ENCODE peak calls at places on chromosomes 5 and 9, in nine cellular contexts. One of them, this sample, is unnamed.

GRCh38 chr5:9698125-9698848 is 68.1 kb upstream of the TAS2R1 start:
- DNase-seq in fibroblast of lung: peak
- DNase-seq in mesenchymal stem cell: peak
- DNase-seq in dorsolateral prefrontal cortex: no peak
- DNase-seq in psoas muscle: no peak
- DNase-seq in adrenal gland: no peak
- DNase-seq in left ventricle myocardium inferior: no peak
- DNase-seq in neural progenitor cell: no peak
- DNase-seq in CD8-positive, alpha-beta T cell: no peak
- DNase-seq in this sample: no peak

GRCh38 chr9:34396276-34397214 is 19.8 kb upstream of the MYORG start:
- DNase-seq in neural progenitor cell: no peak
- DNase-seq in fibroblast of lung: no peak
- DNase-seq in mesenchymal stem cell: no peak
- DNase-seq in CD8-positive, alpha-beta T cell: no peak
- DNase-seq in dorsolateral prefrontal cortex: no peak
- DNase-seq in adrenal gland: no peak
- DNase-seq in psoas muscle: no peak
- DNase-seq in left ventricle myocardium inferior: no peak
- DNase-seq in this sample: no peak

GRCh38 chr9:6938873-6939272 is 181.1 kb downstream of the KDM4C start:
- DNase-seq in fibroblast of lung: peak
- DNase-seq in psoas muscle: no peak
- DNase-seq in adrenal gland: no peak
- DNase-seq in mesenchymal stem cell: peak
- DNase-seq in neural progenitor cell: no peak
- DNase-seq in CD8-positive, alpha-beta T cell: no peak
- DNase-seq in left ventricle myocardium inferior: no peak
- DNase-seq in dorsolateral prefrontal cortex: no peak
- DNase-seq in this sample: no peak

GRCh38 chr5:149829954-149830353 is 99.8 kb downstream of the PPARGC1B start:
- DNase-seq in neural progenitor cell: peak
- DNase-seq in fibroblast of lung: no peak
- DNase-seq in psoas muscle: no peak
- DNase-seq in adrenal gland: no peak
- DNase-seq in left ventricle myocardium inferior: no peak
- DNase-seq in mesenchymal stem cell: no peak
- DNase-seq in dorsolateral prefrontal cortex: no peak
- DNase-seq in CD8-positive, alpha-beta T cell: no peak
- DNase-seq in this sample: no peak

GRCh38 chr5:141208478-141208877 is at the start of gene PCDHB12:
- DNase-seq in neural progenitor cell: peak
- DNase-seq in fibroblast of lung: no peak
- DNase-seq in left ventricle myocardium inferior: no peak
- DNase-seq in psoas muscle: no peak
- DNase-seq in CD8-positive, alpha-beta T cell: no peak
- DNase-seq in adrenal gland: no peak
- DNase-seq in mesenchymal stem cell: no peak
- DNase-seq in dorsolateral prefrontal cortex: no peak
- DNase-seq in this sample: no peak

GRCh38 chr9:6525326-6526040 is 112.5 kb downstream of the UHRF2 start:
- DNase-seq in dorsolateral prefrontal cortex: no peak
- DNase-seq in CD8-positive, alpha-beta T cell: no peak
- DNase-seq in psoas muscle: no peak
- DNase-seq in fibroblast of lung: peak
- DNase-seq in adrenal gland: no peak
- DNase-seq in mesenchymal stem cell: peak
- DNase-seq in left ventricle myocardium inferior: no peak
- DNase-seq in neural progenitor cell: no peak
- DNase-seq in this sample: no peak

GRCh38 chr5:140821375-140822280 is at the start of gene PCDHA5:
- DNase-seq in fibroblast of lung: no peak
- DNase-seq in mesenchymal stem cell: no peak
- DNase-seq in adrenal gland: no peak
- DNase-seq in neural progenitor cell: no peak
- DNase-seq in dorsolateral prefrontal cortex: peak
- DNase-seq in CD8-positive, alpha-beta T cell: no peak
- DNase-seq in psoas muscle: no peak
- DNase-seq in left ventricle myocardium inferior: no peak
- DNase-seq in this sample: no peak

GRCh38 chr5:57495285-57495684 is 12.7 kb upstream of the ACTBL2 start:
- DNase-seq in left ventricle myocardium inferior: no peak
- DNase-seq in fibroblast of lung: no peak
- DNase-seq in psoas muscle: no peak
- DNase-seq in neural progenitor cell: no peak
- DNase-seq in adrenal gland: no peak
- DNase-seq in mesenchymal stem cell: no peak
- DNase-seq in CD8-positive, alpha-beta T cell: no peak
- DNase-seq in dorsolateral prefrontal cortex: no peak
- DNase-seq in this sample: no peak

GRCh38 chr9:109411818-109412352 is 86.2 kb downstream of the PTPN3 start:
- DNase-seq in fibroblast of lung: peak
- DNase-seq in left ventricle myocardium inferior: no peak
- DNase-seq in CD8-positive, alpha-beta T cell: no peak
- DNase-seq in dorsolateral prefrontal cortex: no peak
- DNase-seq in neural progenitor cell: peak
- DNase-seq in psoas muscle: no peak
- DNase-seq in mesenchymal stem cell: peak
- DNase-seq in adrenal gland: peak
- DNase-seq in this sample: no peak

GRCh38 chr5:25544652-25545249 is 900.0 kb upstream of the CDH10 start:
- DNase-seq in mesenchymal stem cell: peak
- DNase-seq in CD8-positive, alpha-beta T cell: no peak
- DNase-seq in fibroblast of lung: peak
- DNase-seq in dorsolateral prefrontal cortex: no peak
- DNase-seq in left ventricle myocardium inferior: no peak
- DNase-seq in neural progenitor cell: peak
- DNase-seq in adrenal gland: peak
- DNase-seq in psoas muscle: no peak
- DNase-seq in this sample: no peak

GRCh38 chr5:119483155-119483554 is 30.9 kb downstream of the HSD17B4 start:
- DNase-seq in CD8-positive, alpha-beta T cell: no peak
- DNase-seq in psoas muscle: no peak
- DNase-seq in dorsolateral prefrontal cortex: no peak
- DNase-seq in neural progenitor cell: no peak
- DNase-seq in fibroblast of lung: no peak
- DNase-seq in mesenchymal stem cell: no peak
- DNase-seq in left ventricle myocardium inferior: no peak
- DNase-seq in adrenal gland: no peak
- DNase-seq in this sample: no peak
- H3K27ac ChIP-seq in CD8-positive, alpha-beta T cell: no peak
- H3K27ac ChIP-seq in psoas muscle: no peak
- H3K27ac ChIP-seq in dorsolateral prefrontal cortex: no peak
- H3K27ac ChIP-seq in neural progenitor cell: no peak
- H3K27ac ChIP-seq in fibroblast of lung: no peak
- H3K27ac ChIP-seq in mesenchymal stem cell: no peak
- H3K27ac ChIP-seq in left ventricle myocardium inferior: no peak
- H3K27ac ChIP-seq in adrenal gland: no peak
- H3K27ac ChIP-seq in this sample: no peak

GRCh38 chr9:35726876-35727438 is 5.0 kb downstream of the TLN1 start:
- DNase-seq in dorsolateral prefrontal cortex: no peak
- DNase-seq in neural progenitor cell: no peak
- DNase-seq in left ventricle myocardium inferior: no peak
- DNase-seq in adrenal gland: no peak
- DNase-seq in fibroblast of lung: peak
- DNase-seq in mesenchymal stem cell: peak
- DNase-seq in psoas muscle: no peak
- DNase-seq in CD8-positive, alpha-beta T cell: peak
- DNase-seq in this sample: no peak
- H3K27ac ChIP-seq in dorsolateral prefrontal cortex: peak
- H3K27ac ChIP-seq in neural progenitor cell: peak
- H3K27ac ChIP-seq in left ventricle myocardium inferior: peak
- H3K27ac ChIP-seq in adrenal gland: peak
- H3K27ac ChIP-seq in fibroblast of lung: peak
- H3K27ac ChIP-seq in mesenchymal stem cell: peak
- H3K27ac ChIP-seq in psoas muscle: peak
- H3K27ac ChIP-seq in CD8-positive, alpha-beta T cell: no peak
- H3K27ac ChIP-seq in this sample: peak

GRCh38 chr5:34061993-34062392 is 19.0 kb upstream of the C1QTNF3 start:
- DNase-seq in CD8-positive, alpha-beta T cell: no peak
- DNase-seq in mesenchymal stem cell: no peak
- DNase-seq in psoas muscle: no peak
- DNase-seq in left ventricle myocardium inferior: no peak
- DNase-seq in dorsolateral prefrontal cortex: no peak
- DNase-seq in fibroblast of lung: no peak
- DNase-seq in neural progenitor cell: no peak
- DNase-seq in adrenal gland: no peak
- DNase-seq in this sample: no peak

GRCh38 chr5:34057569-34057968 is 14.6 kb upstream of the C1QTNF3 start:
- DNase-seq in mesenchymal stem cell: no peak
- DNase-seq in dorsolateral prefrontal cortex: no peak
- DNase-seq in neural progenitor cell: no peak
- DNase-seq in CD8-positive, alpha-beta T cell: no peak
- DNase-seq in left ventricle myocardium inferior: no peak
- DNase-seq in psoas muscle: no peak
- DNase-seq in fibroblast of lung: no peak
- DNase-seq in adrenal gland: no peak
- DNase-seq in this sample: no peak

GRCh38 chr5:34058532-34058931 is 15.5 kb upstream of the C1QTNF3 start:
- DNase-seq in CD8-positive, alpha-beta T cell: no peak
- DNase-seq in mesenchymal stem cell: no peak
- DNase-seq in psoas muscle: no peak
- DNase-seq in dorsolateral prefrontal cortex: no peak
- DNase-seq in left ventricle myocardium inferior: no peak
- DNase-seq in neural progenitor cell: no peak
- DNase-seq in adrenal gland: no peak
- DNase-seq in fibroblast of lung: no peak
- DNase-seq in this sample: no peak

GRCh38 chr5:34062419-34062818 is 19.4 kb upstream of the C1QTNF3 start:
- DNase-seq in left ventricle myocardium inferior: no peak
- DNase-seq in fibroblast of lung: peak
- DNase-seq in mesenchymal stem cell: no peak
- DNase-seq in adrenal gland: no peak
- DNase-seq in neural progenitor cell: no peak
- DNase-seq in CD8-positive, alpha-beta T cell: no peak
- DNase-seq in psoas muscle: no peak
- DNase-seq in dorsolateral prefrontal cortex: no peak
- DNase-seq in this sample: no peak

GRCh38 chr5:34059997-34060396 is 17.0 kb upstream of the C1QTNF3 start:
- DNase-seq in neural progenitor cell: no peak
- DNase-seq in mesenchymal stem cell: no peak
- DNase-seq in left ventricle myocardium inferior: no peak
- DNase-seq in dorsolateral prefrontal cortex: no peak
- DNase-seq in CD8-positive, alpha-beta T cell: no peak
- DNase-seq in psoas muscle: no peak
- DNase-seq in fibroblast of lung: no peak
- DNase-seq in adrenal gland: no peak
- DNase-seq in this sample: no peak
- H3K27ac ChIP-seq in neural progenitor cell: no peak
- H3K27ac ChIP-seq in mesenchymal stem cell: no peak
- H3K27ac ChIP-seq in left ventricle myocardium inferior: no peak
- H3K27ac ChIP-seq in dorsolateral prefrontal cortex: no peak
- H3K27ac ChIP-seq in CD8-positive, alpha-beta T cell: no peak
- H3K27ac ChIP-seq in psoas muscle: no peak
- H3K27ac ChIP-seq in fibroblast of lung: no peak
- H3K27ac ChIP-seq in adrenal gland: no peak
- H3K27ac ChIP-seq in this sample: no peak

DNA sequence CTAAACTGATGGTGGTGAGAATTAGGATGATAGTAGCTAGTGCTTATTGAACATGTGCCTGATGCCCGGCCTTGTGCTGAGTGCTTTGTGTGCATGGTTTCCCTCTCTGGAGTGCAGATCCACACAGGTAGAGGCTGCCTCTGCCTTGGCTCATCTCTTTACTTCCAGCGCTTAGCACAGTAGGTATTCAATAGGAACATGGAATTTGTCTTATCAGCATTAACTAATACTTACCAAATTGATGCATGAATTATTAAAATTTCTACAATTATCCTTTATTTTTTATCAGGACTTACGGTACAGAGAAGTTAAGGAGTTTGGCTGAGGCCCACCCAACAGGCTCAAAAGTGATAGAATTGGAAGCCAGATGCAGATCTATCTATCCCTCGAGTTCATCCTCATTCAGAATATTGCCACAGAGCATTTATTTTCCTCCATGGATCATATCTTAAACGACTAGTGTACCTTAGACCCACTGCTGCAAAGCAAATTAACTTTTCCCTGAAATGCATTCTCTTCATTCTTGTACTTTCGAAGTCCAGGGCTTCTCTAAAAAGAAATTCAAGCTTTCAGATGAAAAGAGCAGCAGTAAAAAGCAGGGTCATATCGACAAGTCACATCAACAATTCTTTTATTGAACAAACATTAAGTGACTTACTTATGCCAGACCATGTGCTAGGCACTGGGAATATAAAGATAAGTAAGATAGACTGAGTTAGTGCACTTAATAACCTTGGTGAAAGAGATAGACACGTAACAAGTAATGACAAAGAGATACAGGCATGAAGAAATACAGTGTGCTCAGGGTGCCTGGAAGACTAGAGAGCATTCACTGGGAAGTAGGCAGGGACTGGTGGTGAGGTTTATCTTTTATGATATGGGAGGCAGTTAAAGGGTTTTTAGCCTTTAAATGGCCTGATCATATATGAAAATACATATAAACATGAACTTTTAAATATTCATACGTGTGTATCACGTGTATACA is 290.0 kb downstream of the ARRDC3 start:
- DNase-seq in adrenal gland: no peak
- DNase-seq in neural progenitor cell: no peak
- DNase-seq in fibroblast of lung: no peak
- DNase-seq in dorsolateral prefrontal cortex: no peak
- DNase-seq in mesenchymal stem cell: no peak
- DNase-seq in CD8-positive, alpha-beta T cell: no peak
- DNase-seq in left ventricle myocardium inferior: no peak
- DNase-seq in psoas muscle: no peak
- DNase-seq in this sample: no peak
- H3K27ac ChIP-seq in adrenal gland: no peak
- H3K27ac ChIP-seq in neural progenitor cell: no peak
- H3K27ac ChIP-seq in fibroblast of lung: no peak
- H3K27ac ChIP-seq in dorsolateral prefrontal cortex: no peak
- H3K27ac ChIP-seq in mesenchymal stem cell: no peak
- H3K27ac ChIP-seq in CD8-positive, alpha-beta T cell: no peak
- H3K27ac ChIP-seq in left ventricle myocardium inferior: no peak
- H3K27ac ChIP-seq in psoas muscle: no peak
- H3K27ac ChIP-seq in this sample: no peak

DNA sequence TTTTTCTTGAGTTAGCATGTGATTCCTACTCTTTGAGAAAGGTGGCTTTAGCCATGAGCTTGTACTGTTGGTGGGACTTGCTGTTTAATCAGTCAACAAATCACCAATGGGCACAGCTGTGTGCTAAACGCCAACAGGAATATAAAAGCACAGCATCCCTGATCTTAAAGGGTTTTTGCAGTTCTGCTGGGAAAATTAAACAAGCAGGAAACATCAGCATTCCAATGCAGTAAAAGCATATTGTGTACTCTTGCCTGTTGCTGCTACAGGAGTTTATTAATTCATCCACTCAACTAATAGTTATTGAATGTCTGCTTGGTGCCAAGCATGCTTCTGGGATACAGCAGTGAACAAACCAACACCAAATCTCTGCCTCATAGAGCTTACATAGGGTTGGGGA is 27.4 kb upstream of the F2RL1 start:
- DNase-seq in CD8-positive, alpha-beta T cell: no peak
- DNase-seq in fibroblast of lung: peak
- DNase-seq in left ventricle myocardium inferior: no peak
- DNase-seq in neural progenitor cell: no peak
- DNase-seq in dorsolateral prefrontal cortex: no peak
- DNase-seq in psoas muscle: no peak
- DNase-seq in adrenal gland: no peak
- DNase-seq in mesenchymal stem cell: no peak
- DNase-seq in this sample: no peak
- H3K27ac ChIP-seq in CD8-positive, alpha-beta T cell: no peak
- H3K27ac ChIP-seq in fibroblast of lung: peak
- H3K27ac ChIP-seq in left ventricle myocardium inferior: peak
- H3K27ac ChIP-seq in neural progenitor cell: no peak
- H3K27ac ChIP-seq in dorsolateral prefrontal cortex: no peak
- H3K27ac ChIP-seq in psoas muscle: peak
- H3K27ac ChIP-seq in adrenal gland: peak
- H3K27ac ChIP-seq in mesenchymal stem cell: peak
- H3K27ac ChIP-seq in this sample: no peak